ENCODE peak calls at places on chromosomes 6 and 20, in eight cellular contexts. One of them, this sample, is unnamed.

GRCh38 chr6:82711105-82711829 is 347.6 kb downstream of the TPBG start:
- DNase-seq in H4: no peak
- DNase-seq in putamen: peak
- DNase-seq in IMR-90: no peak
- DNase-seq in NCI-H1092 treated with DMSO at 0.1 percent for 48 hours: no peak
- DNase-seq in activated naive CD4-positive, alpha-beta T cell treated with anti-CD3 and anti-CD28 coated beads for 36 hours: no peak
- DNase-seq in M059J: no peak
- DNase-seq in GM23248: peak
- DNase-seq in this sample: no peak

GRCh38 chr6:2542101-2542857 is 208.4 kb downstream of the MYLK4 start:
- DNase-seq in GM23248: no peak
- DNase-seq in activated naive CD4-positive, alpha-beta T cell treated with anti-CD3 and anti-CD28 coated beads for 36 hours: no peak
- DNase-seq in IMR-90: no peak
- DNase-seq in H4: no peak
- DNase-seq in putamen: no peak
- DNase-seq in NCI-H1092 treated with DMSO at 0.1 percent for 48 hours: no peak
- DNase-seq in M059J: no peak
- DNase-seq in this sample: no peak

GRCh38 chr20:44624152-44624551 is 27.3 kb downstream of the ADA start:
- DNase-seq in IMR-90: no peak
- DNase-seq in activated naive CD4-positive, alpha-beta T cell treated with anti-CD3 and anti-CD28 coated beads for 36 hours: no peak
- DNase-seq in NCI-H1092 treated with DMSO at 0.1 percent for 48 hours: no peak
- DNase-seq in M059J: no peak
- DNase-seq in putamen: no peak
- DNase-seq in GM23248: no peak
- DNase-seq in H4: no peak
- DNase-seq in this sample: no peak

GRCh38 chr6:16939839-16940238 is 162.0 kb upstream of the STMND1 start:
- DNase-seq in H4: no peak
- DNase-seq in M059J: no peak
- DNase-seq in IMR-90: no peak
- DNase-seq in activated naive CD4-positive, alpha-beta T cell treated with anti-CD3 and anti-CD28 coated beads for 36 hours: no peak
- DNase-seq in putamen: no peak
- DNase-seq in NCI-H1092 treated with DMSO at 0.1 percent for 48 hours: no peak
- DNase-seq in GM23248: no peak
- DNase-seq in this sample: no peak

GRCh38 chr6:113320653-113321052 is 536.5 kb upstream of the MARCKS start:
- DNase-seq in M059J: no peak
- DNase-seq in activated naive CD4-positive, alpha-beta T cell treated with anti-CD3 and anti-CD28 coated beads for 36 hours: no peak
- DNase-seq in GM23248: no peak
- DNase-seq in IMR-90: no peak
- DNase-seq in NCI-H1092 treated with DMSO at 0.1 percent for 48 hours: no peak
- DNase-seq in H4: no peak
- DNase-seq in putamen: no peak
- DNase-seq in this sample: no peak

GRCh38 chr6:97473979-97474378 is 191.0 kb upstream of the MMS22L start:
- DNase-seq in GM23248: no peak
- DNase-seq in M059J: no peak
- DNase-seq in H4: no peak
- DNase-seq in NCI-H1092 treated with DMSO at 0.1 percent for 48 hours: no peak
- DNase-seq in activated naive CD4-positive, alpha-beta T cell treated with anti-CD3 and anti-CD28 coated beads for 36 hours: no peak
- DNase-seq in IMR-90: no peak
- DNase-seq in putamen: no peak
- DNase-seq in this sample: no peak

GRCh38 chr6:36825996-36826395 is 13.2 kb downstream of the CPNE5 start:
- DNase-seq in H4: no peak
- DNase-seq in IMR-90: no peak
- DNase-seq in M059J: no peak
- DNase-seq in GM23248: no peak
- DNase-seq in NCI-H1092 treated with DMSO at 0.1 percent for 48 hours: no peak
- DNase-seq in putamen: no peak
- DNase-seq in activated naive CD4-positive, alpha-beta T cell treated with anti-CD3 and anti-CD28 coated beads for 36 hours: no peak
- DNase-seq in this sample: no peak

GRCh38 chr6:5850848-5851255 is 155.9 kb downstream of the NRN1 start:
- DNase-seq in IMR-90: no peak
- DNase-seq in activated naive CD4-positive, alpha-beta T cell treated with anti-CD3 and anti-CD28 coated beads for 36 hours: no peak
- DNase-seq in NCI-H1092 treated with DMSO at 0.1 percent for 48 hours: no peak
- DNase-seq in GM23248: no peak
- DNase-seq in H4: no peak
- DNase-seq in putamen: no peak
- DNase-seq in M059J: no peak
- DNase-seq in this sample: no peak

GRCh38 chr6:10529231-10529801 is 8.2 kb downstream of the GCNT2 start:
- DNase-seq in GM23248: no peak
- DNase-seq in activated naive CD4-positive, alpha-beta T cell treated with anti-CD3 and anti-CD28 coated beads for 36 hours: no peak
- DNase-seq in IMR-90: no peak
- DNase-seq in M059J: peak
- DNase-seq in putamen: no peak
- DNase-seq in H4: no peak
- DNase-seq in NCI-H1092 treated with DMSO at 0.1 percent for 48 hours: no peak
- DNase-seq in this sample: no peak

GRCh38 chr6:36888654-36889481 is 3.1 kb downstream of the C6orf89 start:
- DNase-seq in GM23248: no peak
- DNase-seq in M059J: no peak
- DNase-seq in putamen: no peak
- DNase-seq in NCI-H1092 treated with DMSO at 0.1 percent for 48 hours: peak
- DNase-seq in IMR-90: no peak
- DNase-seq in H4: no peak
- DNase-seq in activated naive CD4-positive, alpha-beta T cell treated with anti-CD3 and anti-CD28 coated beads for 36 hours: no peak
- DNase-seq in this sample: no peak

GRCh38 chr6:150176152-150176551 is 33.3 kb downstream of the PPP1R14C start:
- DNase-seq in NCI-H1092 treated with DMSO at 0.1 percent for 48 hours: no peak
- DNase-seq in GM23248: no peak
- DNase-seq in H4: no peak
- DNase-seq in IMR-90: no peak
- DNase-seq in activated naive CD4-positive, alpha-beta T cell treated with anti-CD3 and anti-CD28 coated beads for 36 hours: no peak
- DNase-seq in M059J: no peak
- DNase-seq in putamen: no peak
- DNase-seq in this sample: no peak